ENCODE peak calls at places on chromosomes 5 and 9, in five cellular contexts. Y is neuronal stem cell, Q is H9, K is H1, H is trophoblast cell. N is an unnamed sample.

GRCh38 chr5:56025303-56025885 is 30.6 kb upstream of the IL6ST start:
- DNase-seq in Y (no peak), Q (no peak), K (no peak), H (peak), N (peak)

GRCh38 chr5:140327589-140327988 is 18.8 kb downstream of the HBEGF start:
- DNase-seq in Y (peak), Q (no peak), K (no peak), H (no peak), N (peak)

GRCh38 chr5:68911840-68912690 is 181.7 kb upstream of the SLC30A5 start:
- DNase-seq in Y (no peak), Q (no peak), K (no peak), H (no peak), N (peak)

GRCh38 chr9:88829276-88829675 is 162.0 kb upstream of the S1PR3 start:
- DNase-seq in Y (no peak), Q (no peak), K (no peak), H (no peak), N (no peak)

GRCh38 chr9:134725605-134725940 is 84.0 kb downstream of the COL5A1 start:
- DNase-seq in Y (no peak), Q (no peak), K (no peak), H (no peak), N (peak)

GRCh38 chr5:173973614-173973969 is 15.4 kb upstream of the C5orf47 start:
- DNase-seq in Y (peak), Q (peak), K (no peak), H (no peak), N (no peak)

GRCh38 chr5:56686337-56687198 is 128.8 kb upstream of the MAP3K1 start:
- DNase-seq in Y (no peak), Q (no peak), K (no peak), H (no peak), N (no peak)

GRCh38 chr9:79658926-79659325 is 87.2 kb downstream of the TLE4 start:
- DNase-seq in Y (no peak), Q (no peak), K (no peak), H (no peak), N (no peak)

GRCh38 chr9:71223953-71224538 is 102.6 kb upstream of the TRPM3 start:
- DNase-seq in Y (no peak), Q (peak), K (no peak), H (no peak), N (no peak)

GRCh38 chr5:6568383-6568782 is 64.5 kb downstream of the NSUN2 start:
- DNase-seq in Y (no peak), Q (no peak), K (no peak), H (no peak), N (no peak)

GRCh38 chr9:13295556-13295955 is 16.1 kb upstream of the MPDZ start:
- DNase-seq in Y (no peak), Q (no peak), K (no peak), H (no peak), N (peak)

GRCh38 chr9:93814561-93814960 is 140.6 kb downstream of the BARX1 start:
- DNase-seq in Y (no peak), Q (peak), K (no peak), H (no peak), N (no peak)

GRCh38 chr5:34564706-34565235 is 91.4 kb upstream of the RAI14 start:
- DNase-seq in Y (no peak), Q (no peak), K (no peak), H (no peak), N (no peak)

GRCh38 chr9:130347931-130348330 is 82.4 kb downstream of the HMCN2 start:
- DNase-seq in Y (no peak), Q (no peak), K (no peak), H (no peak), N (no peak)

GRCh38 chr9:2854617-2855016 is 10.7 kb upstream of the PUM3 start:
- DNase-seq in Y (no peak), Q (no peak), K (no peak), H (no peak), N (no peak)

GRCh38 chr5:168865973-168866372 is 286.8 kb upstream of the PANK3 start:
- DNase-seq in Y (peak), Q (peak), K (no peak), H (no peak), N (no peak)

GRCh38 chr9:129069128-129069824 is 11.6 kb upstream of the DOLPP1 start:
- DNase-seq in Y (no peak), Q (no peak), K (no peak), H (peak), N (no peak)

GRCh38 chr9:134163374-134164196 is 779 bp downstream of the RNU6ATAC start:
- DNase-seq in Y (peak), Q (peak), K (no peak), H (peak), N (no peak)

GRCh38 chr5:167587768-167588167 is 703.7 kb upstream of the WWC1 start:
- DNase-seq in Y (peak), Q (peak), K (peak), H (no peak), N (peak)

GRCh38 chr5:52469420-52469819 is 318.3 kb upstream of the ITGA1 start:
- DNase-seq in Y (no peak), Q (no peak), K (no peak), H (no peak), N (no peak)

GRCh38 chr9:15249042-15249818 is 57.8 kb downstream of the TTC39B start:
- DNase-seq in Y (no peak), Q (no peak), K (no peak), H (no peak), N (peak)

GRCh38 chr9:98584059-98584458 is 124.7 kb downstream of the GABBR2 start:
- DNase-seq in Y (no peak), Q (no peak), K (no peak), H (no peak), N (no peak)

GRCh38 chr5:53298841-53299240 is 181.6 kb upstream of the FST start:
- DNase-seq in Y (no peak), Q (no peak), K (no peak), H (no peak), N (no peak)

GRCh38 chr9:86246752-86247161 is 12.7 kb downstream of the C9orf153 start:
- DNase-seq in Y (no peak), Q (peak), K (no peak), H (no peak), N (peak)

GRCh38 chr9:72102520-72102919 is 42.1 kb upstream of the C9orf57 start:
- DNase-seq in Y (no peak), Q (no peak), K (no peak), H (no peak), N (no peak)

GRCh38 chr5:35120745-35121144 is 73.0 kb upstream of the AGXT2 start:
- DNase-seq in Y (no peak), Q (no peak), K (no peak), H (no peak), N (no peak)

GRCh38 chr5:5505848-5506247 is 83.4 kb downstream of the ICE1 start:
- DNase-seq in Y (no peak), Q (no peak), K (no peak), H (no peak), N (no peak)

GRCh38 chr5:166781729-166782128 is 1509.7 kb upstream of the WWC1 start:
- DNase-seq in Y (peak), Q (peak), K (peak), H (no peak), N (peak)

GRCh38 chr9:129036923-129037766 is 719 bp downstream of the MIGA2 start:
- DNase-seq in Y (no peak), Q (no peak), K (no peak), H (no peak), N (no peak)

GRCh38 chr5:109164001-109164400 is 245.8 kb downstream of the PJA2 start:
- DNase-seq in Y (no peak), Q (no peak), K (no peak), H (no peak), N (no peak)

GRCh38 chr5:83077662-83078261 is 415 bp downstream of the XRCC4 start:
- DNase-seq in Y (no peak), Q (no peak), K (no peak), H (no peak), N (peak)

GRCh38 chr5:159417170-159417569 is 86.9 kb upstream of the IL12B start:
- DNase-seq in Y (no peak), Q (no peak), K (no peak), H (no peak), N (no peak)

GRCh38 chr5:850511-851006 is at the start of gene ZDHHC11:
- DNase-seq in Y (no peak), Q (peak), K (no peak), H (peak), N (no peak)

GRCh38 chr9:134591082-134591571 is 50.5 kb upstream of the COL5A1 start:
- DNase-seq in Y (no peak), Q (no peak), K (no peak), H (no peak), N (peak)

GRCh38 chr5:156481741-156482140 is 154.8 kb downstream of the SGCD start:
- DNase-seq in Y (no peak), Q (no peak), K (no peak), H (no peak), N (no peak)

GRCh38 chr5:165188555-165189260 is 1683.3 kb downstream of the MAT2B start:
- DNase-seq in Y (no peak), Q (no peak), K (no peak), H (no peak), N (no peak)

GRCh38 chr9:79682076-79682736 is 110.4 kb downstream of the TLE4 start:
- DNase-seq in Y (no peak), Q (no peak), K (no peak), H (peak), N (no peak)

GRCh38 chr9:125807065-125807464 is 59.9 kb downstream of the PBX3 start:
- DNase-seq in Y (no peak), Q (no peak), K (no peak), H (peak), N (peak)

DNA sequence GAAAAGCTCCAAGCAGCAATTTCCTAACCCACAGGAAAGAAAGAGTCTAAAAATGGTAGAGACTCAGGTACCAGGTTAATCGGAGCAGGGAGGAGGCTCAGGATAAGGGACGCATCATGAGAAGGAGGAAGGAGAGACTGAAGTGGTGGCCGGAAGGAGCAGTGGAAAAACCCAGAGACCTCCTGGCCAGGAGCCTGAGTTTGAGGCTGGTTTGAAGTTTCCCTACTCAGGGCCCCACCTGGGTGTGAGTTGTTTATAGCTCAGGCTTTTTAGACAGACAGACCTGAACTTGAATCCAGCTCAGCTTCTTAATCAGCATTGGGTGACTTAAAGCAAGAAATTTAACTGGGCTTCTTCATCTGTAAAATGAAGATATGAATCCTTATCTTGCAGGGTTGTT is 11.9 kb upstream of the AQP7 start:
- DNase-seq in Y (no peak), Q (no peak), K (no peak), H (no peak), N (no peak)
- H4K91ac ChIP-seq in Y (no peak), Q (no peak), K (no peak), H (no peak), N (no peak)

DNA sequence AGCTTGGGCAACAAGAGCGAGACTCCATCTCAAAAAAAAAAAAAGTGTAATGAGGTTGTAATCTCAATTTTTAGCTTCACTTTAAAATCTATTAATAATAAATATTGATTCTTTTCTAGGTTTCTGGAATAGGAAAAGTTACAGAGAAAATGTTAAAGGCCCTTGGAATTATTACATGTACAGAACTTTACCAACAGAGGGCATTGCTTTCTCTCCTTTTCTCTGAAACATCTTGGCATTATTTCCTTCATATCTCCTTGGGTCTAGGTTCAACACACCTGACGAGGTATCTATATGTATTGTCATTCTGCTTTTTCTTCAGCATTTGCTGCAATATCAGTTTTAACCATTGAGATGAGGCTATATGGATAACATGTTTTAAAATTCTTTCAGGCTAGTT is 26.6 kb upstream of the ANKDD1B start:
- DNase-seq in Y (no peak), Q (no peak), K (no peak), H (no peak), N (peak)
- H2BK120ac ChIP-seq in Y (no peak), Q (no peak), K (no peak), H (no peak), N (no peak)

GRCh38 chr9:26983340-26983739 is 22.1 kb downstream of the LRRC19 start:
- DNase-seq in Y (no peak), Q (no peak), K (no peak), H (no peak), N (no peak)
- H2BK12ac ChIP-seq in Y (no peak), Q (no peak), K (no peak), H (no peak), N (no peak)

GRCh38 chr5:177992466-177992865 is 3.6 kb downstream of the PROP1 start:
- DNase-seq in Y (no peak), Q (no peak), K (no peak), H (no peak), N (no peak)
- H4K91ac ChIP-seq in Y (no peak), Q (no peak), K (no peak), H (no peak), N (no peak)

GRCh38 chr5:150217874-150218692 is 28.2 kb downstream of the SLC6A7 start:
- DNase-seq in Y (peak), Q (peak), K (peak), H (peak), N (peak)
- H2BK120ac ChIP-seq in Y (no peak), Q (no peak), K (no peak), H (no peak), N (no peak)

GRCh38 chr5:143216211-143216610 is 187.3 kb downstream of the NR3C1 start:
- DNase-seq in Y (no peak), Q (no peak), K (no peak), H (no peak), N (no peak)

GRCh38 chr5:143214890-143215289 is 188.6 kb downstream of the NR3C1 start:
- DNase-seq in Y (no peak), Q (no peak), K (no peak), H (no peak), N (no peak)

GRCh38 chr5:143217065-143217803 is 186.3 kb downstream of the NR3C1 start:
- DNase-seq in Y (no peak), Q (no peak), K (no peak), H (no peak), N (peak)

GRCh38 chr5:143214458-143214857 is 189.0 kb downstream of the NR3C1 start:
- DNase-seq in Y (no peak), Q (no peak), K (no peak), H (no peak), N (no peak)

GRCh38 chr5:143215685-143216084 is 187.8 kb downstream of the NR3C1 start:
- DNase-seq in Y (no peak), Q (no peak), K (no peak), H (no peak), N (no peak)
- H2BK12ac ChIP-seq in Y (no peak), Q (no peak), K (no peak), H (no peak), N (no peak)

N was measured in mesenchymal stem cell.